ENCODE peak calls at places on chromosomes 3 and 15, in six cellular contexts. E, C, F, S, I and T are unnamed samples.

GRCh38 chr15:36755341-36755740 is 175.9 kb downstream of the CDIN1 start:
- DNase-seq in E (no peak), C (no peak), F (no peak), S (no peak), I (no peak), T (no peak)

GRCh38 chr3:127456471-127457093 is 134.0 kb downstream of the TPRA1 start:
- DNase-seq in E (peak; percentile 56), C (no peak), F (peak; percentile 50), S (no peak), I (no peak), T (no peak)

GRCh38 chr15:40412095-40412759 is 6.6 kb downstream of the IVD start:
- DNase-seq in E (no peak), C (no peak), F (peak; percentile 44), S (no peak), I (no peak), T (no peak)

GRCh38 chr3:98994128-98994762 is 92.8 kb upstream of the DCBLD2 start:
- DNase-seq in E (peak; percentile 58), C (no peak), F (no peak), S (no peak), I (peak; percentile 17), T (no peak)

GRCh38 chr3:129908417-129908816 is 14.9 kb upstream of the TMCC1 start:
- DNase-seq in E (peak; percentile 15), C (no peak), F (no peak), S (no peak), I (no peak), T (no peak)

GRCh38 chr15:69816522-69816921 is 281.2 kb downstream of the TLE3 start:
- DNase-seq in E (no peak), C (no peak), F (no peak), S (no peak), I (no peak), T (no peak)

GRCh38 chr3:112582242-112582874 is 20.5 kb downstream of the SLC35A5 start:
- DNase-seq in E (peak; percentile 53), C (no peak), F (no peak), S (peak; percentile 29), I (no peak), T (no peak)

GRCh38 chr3:138835177-138835757 is 539 bp upstream of the PIK3CB start:
- DNase-seq in E (no peak), C (no peak), F (no peak), S (no peak), I (no peak), T (no peak)

GRCh38 chr3:2713923-2714322 is 396.3 kb downstream of the IL5RA start:
- DNase-seq in E (no peak), C (no peak), F (no peak), S (no peak), I (no peak), T (no peak)

GRCh38 chr3:56790016-56790950 is 11.5 kb downstream of the ARHGEF3 start:
- DNase-seq in E (no peak), C (no peak), F (no peak), S (no peak), I (no peak), T (no peak)

GRCh38 chr15:63246691-63247464 is 30.5 kb upstream of the APH1B start:
- DNase-seq in E (peak; percentile 58), C (no peak), F (no peak), S (peak; percentile 46), I (peak; percentile 68), T (no peak)

GRCh38 chr3:184448321-184449160 is 68.7 kb downstream of the CHRD start:
- DNase-seq in E (peak; percentile 99), C (no peak), F (no peak), S (no peak), I (no peak), T (no peak)

GRCh38 chr3:186025161-186025560 is 83.7 kb downstream of the ETV5 start:
- DNase-seq in E (peak; percentile 78), C (no peak), F (no peak), S (no peak), I (no peak), T (no peak)

GRCh38 chr15:60038111-60038521 is 34.0 kb downstream of the FOXB1 start:
- DNase-seq in E (no peak), C (no peak), F (no peak), S (no peak), I (no peak), T (no peak)

GRCh38 chr15:70262591-70263274 is 165.0 kb upstream of the TLE3 start:
- DNase-seq in E (no peak), C (no peak), F (no peak), S (no peak), I (no peak), T (no peak)

GRCh38 chr3:62670351-62670750 is 204.9 kb downstream of the CADPS start:
- DNase-seq in E (no peak), C (no peak), F (no peak), S (no peak), I (no peak), T (no peak)

GRCh38 chr3:159005148-159005547 is 203.3 kb downstream of the MFSD1 start:
- DNase-seq in E (no peak), C (no peak), F (no peak), S (no peak), I (no peak), T (no peak)

GRCh38 chr3:179269152-179269707 is 18.3 kb upstream of the KCNMB3 start:
- DNase-seq in E (no peak), C (no peak), F (no peak), S (no peak), I (no peak), T (no peak)

GRCh38 chr15:74272812-74273211 is 36.7 kb downstream of the CCDC33 start:
- DNase-seq in E (no peak), C (no peak), F (no peak), S (no peak), I (no peak), T (no peak)

GRCh38 chr3:49454457-49454856 is 15.6 kb upstream of the DAG1 start:
- DNase-seq in E (no peak), C (no peak), F (no peak), S (no peak), I (no peak), T (no peak)

GRCh38 chr3:115691964-115692363 is 68.7 kb downstream of the GAP43 start:
- DNase-seq in E (no peak), C (no peak), F (no peak), S (no peak), I (no peak), T (no peak)

GRCh38 chr3:64621726-64622400 is 65.9 kb downstream of the ADAMTS9 start:
- DNase-seq in E (peak; percentile 7), C (no peak), F (no peak), S (no peak), I (no peak), T (no peak)

GRCh38 chr15:84953726-84954125 is 27.9 kb upstream of the PDE8A start:
- DNase-seq in E (no peak), C (no peak), F (no peak), S (no peak), I (no peak), T (no peak)

GRCh38 chr3:126811530-126811929 is 107.5 kb downstream of the CHCHD6 start:
- DNase-seq in E (peak; percentile 25), C (no peak), F (no peak), S (no peak), I (no peak), T (no peak)

GRCh38 chr15:53974813-53975212 is 3.4 kb upstream of the UNC13C start:
- DNase-seq in E (no peak), C (no peak), F (no peak), S (no peak), I (no peak), T (no peak)

GRCh38 chr3:86785381-86785780 is 205.6 kb downstream of the VGLL3 start:
- DNase-seq in E (peak; percentile 33), C (no peak), F (no peak), S (no peak), I (no peak), T (no peak)

GRCh38 chr3:128237348-128238099 is 84.2 kb downstream of the EEFSEC start:
- DNase-seq in E (no peak), C (no peak), F (no peak), S (no peak), I (no peak), T (no peak)

GRCh38 chr3:64131755-64132154 is 93.5 kb downstream of the PRICKLE2 start:
- DNase-seq in E (no peak), C (no peak), F (no peak), S (no peak), I (no peak), T (no peak)

GRCh38 chr15:70767668-70768067 is 4.3 kb upstream of the UACA start:
- DNase-seq in E (no peak), C (no peak), F (no peak), S (no peak), I (no peak), T (no peak)

GRCh38 chr3:151960956-151961580 is 87.6 kb downstream of the SUCNR1 start:
- DNase-seq in E (no peak), C (no peak), F (no peak), S (no peak), I (no peak), T (no peak)

GRCh38 chr15:63056843-63057242 is 14.3 kb downstream of the TPM1 start:
- DNase-seq in E (no peak), C (no peak), F (no peak), S (peak; percentile 77), I (no peak), T (no peak)

GRCh38 chr15:34147371-34148140 is 45.7 kb downstream of the PGBD4 start:
- DNase-seq in E (peak; percentile 64), C (no peak), F (no peak), S (no peak), I (no peak), T (no peak)

GRCh38 chr15:56241374-56242085 is 2.1 kb downstream of the RFX7 start:
- DNase-seq in E (no peak), C (no peak), F (no peak), S (no peak), I (no peak), T (no peak)
- H3K27ac ChIP-seq in E (no peak overlapping the region), C (no peak overlapping the region), F (no peak overlapping the region), S (no peak overlapping the region), I (no peak overlapping the region), T (no peak overlapping the region)

GRCh38 chr3:83938491-83938890 is 1020.3 kb upstream of the CADM2 start:
- DNase-seq in E (no peak), C (no peak), F (no peak), S (no peak), I (no peak), T (no peak)

GRCh38 chr3:83946045-83946444 is 1012.7 kb upstream of the CADM2 start:
- DNase-seq in E (no peak), C (no peak), F (no peak), S (no peak), I (no peak), T (no peak)

GRCh38 chr3:83946554-83946953 is 1012.2 kb upstream of the CADM2 start:
- DNase-seq in E (no peak), C (no peak), F (no peak), S (no peak), I (no peak), T (no peak)

GRCh38 chr3:83941990-83942710 is 1016.6 kb upstream of the CADM2 start:
- DNase-seq in E (no peak), C (no peak), F (no peak), S (no peak), I (no peak), T (no peak)
- H3K27ac ChIP-seq in E (no peak overlapping the region), C (no peak overlapping the region), F (no peak overlapping the region), S (no peak overlapping the region), I (no peak overlapping the region), T (no peak overlapping the region)

GRCh38 chr15:92618121-92618520 is 37.5 kb downstream of the FAM174B start:
- DNase-seq in E (no peak), C (no peak), F (peak; percentile 38), S (no peak), I (no peak), T (no peak)
- H3K27ac ChIP-seq in E (no peak overlapping the region), C (no peak overlapping the region), F (peak overlapping the region; percentile 62), S (peak overlapping the region; percentile 81), I (no peak overlapping the region), T (no peak overlapping the region)

GRCh38 chr3:188268336-188268735 is 114.4 kb downstream of the LPP start:
- DNase-seq in E (no peak), C (no peak), F (no peak), S (no peak), I (no peak), T (no peak)
- H3K27ac ChIP-seq in E (peak overlapping the region; percentile 97), C (peak overlapping the region; percentile 96), F (peak overlapping the region; percentile 80), S (peak overlapping the region; percentile 97), I (no peak overlapping the region), T (no peak overlapping the region)